ENCODE peak calls at places on chromosomes 1 and 21, in four cellular contexts. One of them, this sample, is unnamed.

GRCh38 chr1:218376722-218377121 is 31.6 kb downstream of the TGFB2 start:
- DNase-seq in fibroblast of lung: no peak
- DNase-seq in esophagus squamous epithelium: no peak
- DNase-seq in body of pancreas: no peak
- DNase-seq in this sample: no peak

GRCh38 chr1:153627797-153628626 is at the start of gene S100A1:
- DNase-seq in esophagus squamous epithelium: no peak
- DNase-seq in fibroblast of lung: no peak
- DNase-seq in body of pancreas: no peak
- DNase-seq in this sample: no peak

GRCh38 chr21:21715286-21715969 is 717.2 kb downstream of the NCAM2 start:
- DNase-seq in body of pancreas: no peak
- DNase-seq in esophagus squamous epithelium: no peak
- DNase-seq in fibroblast of lung: peak; percentile 98
- DNase-seq in this sample: no peak

GRCh38 chr21:34771512-34772028 is 102.8 kb downstream of the CLIC6 start:
- DNase-seq in body of pancreas: no peak
- DNase-seq in fibroblast of lung: peak; percentile 69
- DNase-seq in esophagus squamous epithelium: no peak
- DNase-seq in this sample: no peak

GRCh38 chr1:85612704-85613361 is 32.3 kb downstream of the CCN1 start:
- DNase-seq in esophagus squamous epithelium: no peak
- DNase-seq in fibroblast of lung: peak; percentile 97
- DNase-seq in body of pancreas: peak; percentile 49
- DNase-seq in this sample: no peak

GRCh38 chr1:14784790-14785773 is 186.6 kb downstream of the KAZN start:
- DNase-seq in body of pancreas: no peak
- DNase-seq in esophagus squamous epithelium: no peak
- DNase-seq in fibroblast of lung: no peak
- DNase-seq in this sample: no peak

GRCh38 chr21:34844924-34845238 is 176.1 kb downstream of the CLIC6 start:
- DNase-seq in fibroblast of lung: no peak
- DNase-seq in esophagus squamous epithelium: no peak
- DNase-seq in body of pancreas: no peak
- DNase-seq in this sample: no peak

GRCh38 chr1:180280617-180281016 is 50.6 kb downstream of the LHX4 start:
- DNase-seq in fibroblast of lung: no peak
- DNase-seq in esophagus squamous epithelium: no peak
- DNase-seq in body of pancreas: no peak
- DNase-seq in this sample: no peak

GRCh38 chr1:112722601-112723510 is 7.7 kb upstream of the PPM1J start:
- DNase-seq in fibroblast of lung: peak; percentile 47
- DNase-seq in esophagus squamous epithelium: no peak
- DNase-seq in body of pancreas: no peak
- DNase-seq in this sample: no peak

GRCh38 chr1:94324168-94324544 is 86.8 kb upstream of the ARHGAP29 start:
- DNase-seq in esophagus squamous epithelium: no peak
- DNase-seq in body of pancreas: no peak
- DNase-seq in fibroblast of lung: peak; percentile 43
- DNase-seq in this sample: no peak

GRCh38 chr1:171457412-171457811 is 27.9 kb upstream of the PRRC2C start:
- DNase-seq in fibroblast of lung: peak; percentile 8
- DNase-seq in body of pancreas: no peak
- DNase-seq in esophagus squamous epithelium: no peak
- DNase-seq in this sample: no peak

GRCh38 chr1:107231291-107231690 is 90.5 kb downstream of the NTNG1 start:
- DNase-seq in esophagus squamous epithelium: no peak
- DNase-seq in body of pancreas: no peak
- DNase-seq in fibroblast of lung: no peak
- DNase-seq in this sample: no peak

GRCh38 chr1:60984066-60984799 is 98.1 kb upstream of the NFIA start:
- DNase-seq in esophagus squamous epithelium: no peak
- DNase-seq in body of pancreas: peak; percentile 42
- DNase-seq in fibroblast of lung: peak; percentile 61
- DNase-seq in this sample: no peak

GRCh38 chr1:119675349-119676343 is 27.6 kb upstream of the ZNF697 start:
- DNase-seq in esophagus squamous epithelium: no peak
- DNase-seq in body of pancreas: peak; percentile 91
- DNase-seq in fibroblast of lung: peak; percentile 76
- DNase-seq in this sample: peak; percentile 74

GRCh38 chr1:67193700-67194099 is 27.4 kb downstream of the IL23R start:
- DNase-seq in esophagus squamous epithelium: no peak
- DNase-seq in body of pancreas: no peak
- DNase-seq in fibroblast of lung: no peak
- DNase-seq in this sample: no peak

GRCh38 chr1:107430540-107431228 is 289.8 kb downstream of the NTNG1 start:
- DNase-seq in body of pancreas: peak; percentile 61
- DNase-seq in esophagus squamous epithelium: no peak
- DNase-seq in fibroblast of lung: peak; percentile 42
- DNase-seq in this sample: no peak

GRCh38 chr1:214632091-214632490 is 29.1 kb downstream of the CENPF start:
- DNase-seq in body of pancreas: no peak
- DNase-seq in fibroblast of lung: no peak
- DNase-seq in esophagus squamous epithelium: no peak
- DNase-seq in this sample: no peak

GRCh38 chr1:18883636-18884418 is 18.5 kb downstream of the ALDH4A1 start:
- DNase-seq in body of pancreas: peak; percentile 75
- DNase-seq in esophagus squamous epithelium: no peak
- DNase-seq in fibroblast of lung: peak; percentile 64
- DNase-seq in this sample: peak; percentile 37

GRCh38 chr1:79059361-79059760 is 52.8 kb upstream of the ADGRL4 start:
- DNase-seq in fibroblast of lung: peak; percentile 55
- DNase-seq in esophagus squamous epithelium: no peak
- DNase-seq in body of pancreas: no peak
- DNase-seq in this sample: no peak

GRCh38 chr1:8790987-8791386 is 26.5 kb downstream of the RERE start:
- DNase-seq in fibroblast of lung: peak; percentile 60
- DNase-seq in body of pancreas: no peak
- DNase-seq in esophagus squamous epithelium: no peak
- DNase-seq in this sample: no peak

GRCh38 chr1:160726498-160727391 is 12.3 kb upstream of the SLAMF7 start:
- DNase-seq in fibroblast of lung: peak; percentile 44
- DNase-seq in esophagus squamous epithelium: no peak
- DNase-seq in body of pancreas: peak; percentile 70
- DNase-seq in this sample: peak; percentile 13

GRCh38 chr1:235781807-235782206 is 84.9 kb downstream of the LYST start:
- DNase-seq in esophagus squamous epithelium: no peak
- DNase-seq in body of pancreas: no peak
- DNase-seq in fibroblast of lung: peak; percentile 2
- DNase-seq in this sample: no peak

GRCh38 chr21:27759091-27759659 is 792.3 kb upstream of the ADAMTS5 start:
- DNase-seq in body of pancreas: peak; percentile 53
- DNase-seq in esophagus squamous epithelium: no peak
- DNase-seq in fibroblast of lung: no peak
- DNase-seq in this sample: no peak

GRCh38 chr1:97252076-97252475 is 530.5 kb downstream of the PTBP2 start:
- DNase-seq in fibroblast of lung: peak; percentile 80
- DNase-seq in body of pancreas: peak; percentile 6
- DNase-seq in esophagus squamous epithelium: no peak
- DNase-seq in this sample: no peak

GRCh38 chr1:97925161-97925560 is 4.3 kb upstream of the DPYD start:
- DNase-seq in esophagus squamous epithelium: no peak
- DNase-seq in body of pancreas: no peak
- DNase-seq in fibroblast of lung: no peak
- DNase-seq in this sample: no peak

GRCh38 chr1:51671527-51672325 is 54.8 kb downstream of the OSBPL9 start:
- DNase-seq in esophagus squamous epithelium: no peak
- DNase-seq in fibroblast of lung: peak; percentile 85
- DNase-seq in body of pancreas: no peak
- DNase-seq in this sample: no peak

GRCh38 chr1:207327994-207328393 is 6.5 kb downstream of the CD55 start:
- DNase-seq in body of pancreas: no peak
- DNase-seq in esophagus squamous epithelium: no peak
- DNase-seq in fibroblast of lung: peak; percentile 77
- DNase-seq in this sample: no peak

GRCh38 chr1:9473032-9473792 is 66.1 kb upstream of the SLC25A33 start:
- DNase-seq in esophagus squamous epithelium: no peak
- DNase-seq in fibroblast of lung: peak; percentile 96
- DNase-seq in body of pancreas: peak; percentile 28
- DNase-seq in this sample: peak; percentile 23

GRCh38 chr1:226871047-226871365 is 590 bp downstream of the PSEN2 start:
- DNase-seq in body of pancreas: no peak
- DNase-seq in esophagus squamous epithelium: no peak
- DNase-seq in fibroblast of lung: no peak
- DNase-seq in this sample: no peak

GRCh38 chr1:173356211-173356762 is 120.8 kb upstream of the PRDX6 start:
- DNase-seq in body of pancreas: no peak
- DNase-seq in fibroblast of lung: peak; percentile 85
- DNase-seq in esophagus squamous epithelium: no peak
- DNase-seq in this sample: no peak

GRCh38 chr1:43235040-43235439 is 34.7 kb upstream of the TMEM125 start:
- DNase-seq in body of pancreas: no peak
- DNase-seq in fibroblast of lung: no peak
- DNase-seq in esophagus squamous epithelium: no peak
- DNase-seq in this sample: no peak

GRCh38 chr1:63885899-63886298 is 112.1 kb downstream of the ROR1 start:
- DNase-seq in fibroblast of lung: no peak
- DNase-seq in body of pancreas: no peak
- DNase-seq in esophagus squamous epithelium: no peak
- DNase-seq in this sample: no peak

GRCh38 chr1:246113555-246114095 is 393.5 kb downstream of the SMYD3 start:
- DNase-seq in esophagus squamous epithelium: no peak
- DNase-seq in body of pancreas: no peak
- DNase-seq in fibroblast of lung: no peak
- DNase-seq in this sample: no peak

GRCh38 chr21:44049606-44050005 is 37.5 kb downstream of the TRAPPC10 start:
- DNase-seq in body of pancreas: no peak
- DNase-seq in fibroblast of lung: no peak
- DNase-seq in esophagus squamous epithelium: no peak
- DNase-seq in this sample: no peak

GRCh38 chr1:225406976-225407725 is 20.7 kb downstream of the LBR start:
- DNase-seq in esophagus squamous epithelium: no peak
- DNase-seq in fibroblast of lung: no peak
- DNase-seq in body of pancreas: no peak
- DNase-seq in this sample: no peak

GRCh38 chr1:64112281-64112680 is 91.1 kb upstream of the UBE2U start:
- DNase-seq in esophagus squamous epithelium: no peak
- DNase-seq in fibroblast of lung: peak; percentile 84
- DNase-seq in body of pancreas: no peak
- DNase-seq in this sample: no peak

GRCh38 chr1:31583082-31583994 is 7.0 kb downstream of the TINAGL1 start:
- DNase-seq in esophagus squamous epithelium: no peak
- DNase-seq in fibroblast of lung: no peak
- DNase-seq in body of pancreas: no peak
- DNase-seq in this sample: no peak

GRCh38 chr1:156898151-156898550 is 4.6 kb downstream of the PEAR1 start:
- DNase-seq in body of pancreas: peak; percentile 36
- DNase-seq in esophagus squamous epithelium: no peak
- DNase-seq in fibroblast of lung: peak; percentile 79
- DNase-seq in this sample: no peak

GRCh38 chr1:212107481-212107880 is 71.9 kb downstream of the DTL start:
- DNase-seq in fibroblast of lung: no peak
- DNase-seq in esophagus squamous epithelium: no peak
- DNase-seq in body of pancreas: no peak
- DNase-seq in this sample: no peak

GRCh38 chr1:212108187-212108586 is 72.6 kb downstream of the DTL start:
- DNase-seq in fibroblast of lung: no peak
- DNase-seq in body of pancreas: no peak
- DNase-seq in esophagus squamous epithelium: no peak
- DNase-seq in this sample: no peak

GRCh38 chr1:212108981-212109380 is 73.4 kb downstream of the DTL start:
- DNase-seq in fibroblast of lung: peak; percentile 36
- DNase-seq in esophagus squamous epithelium: no peak
- DNase-seq in body of pancreas: no peak
- DNase-seq in this sample: no peak

GRCh38 chr1:212109713-212110112 is 74.2 kb downstream of the DTL start:
- DNase-seq in fibroblast of lung: no peak
- DNase-seq in body of pancreas: no peak
- DNase-seq in esophagus squamous epithelium: no peak
- DNase-seq in this sample: no peak

GRCh38 chr1:212110617-212111016 is 75.1 kb downstream of the DTL start:
- DNase-seq in body of pancreas: peak; percentile 25
- DNase-seq in esophagus squamous epithelium: no peak
- DNase-seq in fibroblast of lung: peak; percentile 47
- DNase-seq in this sample: no peak
- TF ChIP-seq CTCF in body of pancreas: no peak
- TF ChIP-seq CTCF in esophagus squamous epithelium: no peak
- TF ChIP-seq CTCF in fibroblast of lung: peak; percentile 38
- TF ChIP-seq CTCF in this sample: no peak

GRCh38 chr1:150257624-150258274 is at the start of gene CA14:
- DNase-seq in esophagus squamous epithelium: no peak
- DNase-seq in fibroblast of lung: peak; percentile 33
- DNase-seq in body of pancreas: no peak
- DNase-seq in this sample: no peak
- H3K27ac ChIP-seq in esophagus squamous epithelium: no peak within 1 kb of the TSS
- H3K27ac ChIP-seq in fibroblast of lung: no peak within 1 kb of the TSS
- H3K27ac ChIP-seq in body of pancreas: no peak within 1 kb of the TSS
- H3K27ac ChIP-seq in this sample: no peak within 1 kb of the TSS

DNA sequence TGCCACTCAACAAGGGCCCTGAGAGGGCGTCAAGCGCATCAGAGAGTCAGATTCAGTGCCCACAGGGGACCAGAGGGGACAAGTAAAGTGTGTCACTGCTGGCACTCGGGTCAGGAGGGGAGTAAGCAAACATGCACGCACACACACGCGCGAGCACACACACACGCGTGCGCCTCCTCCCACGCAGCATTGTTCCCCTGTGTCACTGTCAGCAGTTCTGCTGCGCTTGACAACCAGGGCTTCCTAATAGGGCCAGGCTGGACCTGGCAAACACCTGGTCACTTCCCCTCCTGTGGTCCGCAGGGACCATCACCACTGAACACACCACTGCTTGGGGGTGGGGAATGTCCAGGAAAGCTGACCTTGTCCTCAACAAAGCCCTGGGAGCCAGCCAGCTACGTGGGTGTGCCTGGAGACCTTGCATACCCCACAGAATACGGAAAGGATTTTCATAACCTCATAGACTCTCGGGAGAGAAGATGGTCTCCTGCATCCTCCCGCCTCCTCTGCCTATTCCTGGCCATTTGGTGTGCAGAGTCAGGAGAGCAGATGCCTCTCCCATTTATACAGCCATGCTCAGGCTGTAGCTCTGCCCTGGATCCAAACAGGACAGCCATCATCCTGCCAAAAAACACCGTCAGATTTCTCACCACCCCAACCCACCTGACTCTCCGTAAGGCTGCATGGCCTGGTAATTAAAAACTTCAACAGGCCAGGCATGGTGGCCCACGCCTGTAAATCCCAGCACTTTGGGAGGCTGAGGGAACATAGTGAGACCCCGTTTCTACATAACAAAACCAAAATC is 73.2 kb downstream of the SSBP3 start:
- DNase-seq in fibroblast of lung: no peak
- DNase-seq in body of pancreas: no peak
- DNase-seq in esophagus squamous epithelium: no peak
- DNase-seq in this sample: no peak
- H3K4me1 ChIP-seq in fibroblast of lung: peaks cover 35% of the 10 kb centered on the region
- H3K4me1 ChIP-seq in body of pancreas: peaks cover 54% of the 10 kb centered on the region
- H3K4me1 ChIP-seq in esophagus squamous epithelium: peaks cover 94% of the 10 kb centered on the region
- H3K4me1 ChIP-seq in this sample: peaks cover 15% of the 10 kb centered on the region

GRCh38 chr1:70528591-70529333 is 117.7 kb downstream of the CTH start:
- DNase-seq in esophagus squamous epithelium: no peak
- DNase-seq in fibroblast of lung: peak; percentile 24
- DNase-seq in body of pancreas: peak; percentile 42
- DNase-seq in this sample: no peak
- TF ChIP-seq CTCF in esophagus squamous epithelium: peak; percentile 29
- TF ChIP-seq CTCF in fibroblast of lung: peak; percentile 77
- TF ChIP-seq CTCF in body of pancreas: peak; percentile 37
- TF ChIP-seq CTCF in this sample: peak; percentile 54